ENCODE peak calls at places on chromosome 1, in four cellular contexts. J is tibial artery; U is CD8-positive, alpha-beta memory T cell; P is lung. F is an unnamed sample.
A peak's percentile ranks its signal among the peaks of the same experiment; 100 is the strongest.

GRCh38 chr1:57131701-57132394 is 166.0 kb upstream of the C8B start:
- DNase-seq in P (no peak), J (no peak), U (no peak), F (no peak)

GRCh38 chr1:19447550-19447949 is 37.8 kb downstream of the CAPZB start:
- DNase-seq in J (no peak), P (no peak), U (no peak), F (no peak)

GRCh38 chr1:52296345-52296744 is 69.7 kb downstream of the CC2D1B start:
- DNase-seq in P (no peak), J (no peak), U (no peak), F (peak; percentile 47)

GRCh38 chr1:15279576-15280230 is 32.7 kb downstream of the FHAD1 start:
- DNase-seq in U (no peak), J (no peak), P (no peak), F (no peak)

GRCh38 chr1:150981805-150982712 is at the start of gene ANXA9:
- DNase-seq in J (no peak), P (no peak), U (no peak), F (no peak)

GRCh38 chr1:160618763-160619274 is 28.0 kb downstream of the SLAMF1 start:
- DNase-seq in U (peak; percentile 21), J (no peak), P (no peak), F (no peak)

GRCh38 chr1:77632216-77632615 is 50.2 kb downstream of the ZZZ3 start:
- DNase-seq in J (no peak), P (no peak), U (no peak), F (no peak)

GRCh38 chr1:158199840-158200239 is 19.1 kb downstream of the CD1D start:
- DNase-seq in J (no peak), U (no peak), P (no peak), F (no peak)

GRCh38 chr1:178644308-178645120 is 80.5 kb upstream of the RALGPS2 start:
- DNase-seq in U (no peak), P (no peak), J (no peak), F (no peak)

GRCh38 chr1:12525311-12526181 is 92.5 kb downstream of the DHRS3 start:
- DNase-seq in J (peak; percentile 88), P (peak; percentile 75), U (no peak), F (no peak)

GRCh38 chr1:67162954-67163353 is 3.3 kb upstream of the IL23R start:
- DNase-seq in J (no peak), P (no peak), U (no peak), F (no peak)

GRCh38 chr1:193366764-193367507 is 180.5 kb upstream of the B3GALT2 start:
- DNase-seq in U (no peak), J (no peak), P (no peak), F (no peak)

GRCh38 chr1:233097546-233098254 is 147.3 kb downstream of the NTPCR start:
- DNase-seq in J (no peak), U (no peak), P (no peak), F (no peak)

GRCh38 chr1:94698759-94699502 is 121.2 kb upstream of the SLC44A3 start:
- DNase-seq in P (no peak), J (no peak), U (no peak), F (peak; percentile 58)

GRCh38 chr1:99472893-99473292 is 173.0 kb upstream of the PALMD start:
- DNase-seq in J (no peak), P (no peak), U (no peak), F (no peak)

GRCh38 chr1:10528066-10529014 is 53.6 kb downstream of the PEX14 start:
- DNase-seq in U (no peak), J (no peak), P (no peak), F (peak; percentile 79)

GRCh38 chr1:215052656-215053055 is 29.9 kb upstream of the KCNK2 start:
- DNase-seq in P (no peak), J (no peak), U (no peak), F (no peak)

GRCh38 chr1:61491497-61491896 is 233.4 kb downstream of the TM2D1 start:
- DNase-seq in J (no peak), U (no peak), P (no peak), F (no peak)

GRCh38 chr1:211606914-211607751 is 28.2 kb upstream of the SLC30A1 start:
- DNase-seq in P (peak; percentile 58), J (no peak), U (no peak), F (no peak)

GRCh38 chr1:95953005-95953404 is 719.0 kb downstream of the RWDD3 start:
- DNase-seq in U (no peak), J (no peak), P (no peak), F (no peak)

GRCh38 chr1:105337427-105337826 is 1587.7 kb downstream of the AMY1C start:
- DNase-seq in P (no peak), U (no peak), J (no peak), F (no peak)

GRCh38 chr1:59272507-59272906 is 24.4 kb upstream of the FGGY start:
- DNase-seq in P (no peak), U (no peak), J (no peak), F (peak; percentile 50)

GRCh38 chr1:3032970-3033794 is 11.9 kb downstream of the ACTRT2 start:
- DNase-seq in J (peak; percentile 41), P (no peak), U (no peak), F (no peak)

GRCh38 chr1:178434360-178434759 is 62.4 kb downstream of the CLEC20A start:
- DNase-seq in J (no peak), U (no peak), P (no peak), F (no peak)

GRCh38 chr1:227738820-227739219 is 3.6 kb downstream of the SNAP47 start:
- DNase-seq in P (no peak), J (no peak), U (no peak), F (no peak)

GRCh38 chr1:182599339-182599738 is 4.8 kb downstream of the RGS16 start:
- DNase-seq in U (no peak), P (no peak), J (no peak), F (no peak)

GRCh38 chr1:231817813-231818212 is 191.2 kb downstream of the DISC1 start:
- DNase-seq in P (no peak), U (no peak), J (no peak), F (no peak)

GRCh38 chr1:30197616-30197934 is 525.8 kb downstream of the MATN1 start:
- DNase-seq in U (no peak), P (peak; percentile 25), J (no peak), F (no peak)

GRCh38 chr1:18643154-18644012 is 12.7 kb downstream of the PAX7 start:
- DNase-seq in P (no peak), U (no peak), J (no peak), F (no peak)

DNA sequence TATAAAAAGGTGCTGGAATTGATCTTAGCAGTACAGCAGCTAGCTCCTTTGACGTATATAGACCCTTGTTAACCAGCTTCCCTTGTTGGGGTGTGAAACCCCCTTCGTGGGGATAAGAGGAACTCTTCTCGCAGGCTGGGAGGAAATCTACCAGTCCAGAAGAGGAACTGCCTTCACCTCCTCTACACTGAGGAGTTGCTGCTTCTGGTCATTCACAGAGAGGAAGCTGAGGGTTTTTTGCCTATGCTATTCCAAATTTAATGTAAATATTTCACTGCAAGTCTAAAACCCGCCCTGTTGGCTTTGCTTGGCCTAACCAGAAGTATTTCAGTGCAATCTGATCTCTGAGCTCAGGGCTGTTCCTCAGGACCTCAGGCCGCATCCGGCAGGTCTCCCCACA is 150.2 kb downstream of the HIVEP3 start:
- DNase-seq in P (no peak), U (no peak), J (peak; percentile 50), F (no peak)
- H3K27ac ChIP-seq in P (peak overlapping the region; percentile 37), U (no peak overlapping the region), J (no peak overlapping the region), F (no peak overlapping the region)

GRCh38 chr1:38005195-38006007 is at the start of gene FHL3:
- DNase-seq in J (peak; percentile 85), U (peak; percentile 57), P (peak; percentile 60), F (peak; percentile 71)
- H3K27ac ChIP-seq in J (peak within 1 kb of the TSS; percentile 98), U (peak within 1 kb of the TSS; percentile 75), P (peak within 1 kb of the TSS; percentile 74), F (no peak within 1 kb of the TSS)

GRCh38 chr1:221739018-221739676 is 2.7 kb downstream of the DUSP10 start:
- DNase-seq in P (no peak), U (no peak), J (no peak), F (no peak)
- H3K27ac ChIP-seq in P (no peak overlapping the region), U (no peak overlapping the region), J (no peak overlapping the region), F (no peak overlapping the region)

GRCh38 chr1:113373644-113374043 is 16.7 kb upstream of the MAGI3 start:
- DNase-seq in J (no peak), U (no peak), P (no peak), F (no peak)
- H3K27ac ChIP-seq in J (no peak overlapping the region), U (no peak overlapping the region), P (no peak overlapping the region), F (no peak overlapping the region)

GRCh38 chr1:111200802-111201161 is 336 bp upstream of the DENND2D start:
- DNase-seq in U (no peak), P (no peak), J (no peak), F (no peak)
- H3K27ac ChIP-seq in U (peak overlapping the region; percentile 62), P (peak overlapping the region; percentile 86), J (no peak overlapping the region), F (no peak overlapping the region)

GRCh38 chr1:7954683-7955082 is 6.8 kb upstream of the PARK7 start:
- DNase-seq in P (no peak), U (no peak), J (no peak), F (no peak)

GRCh38 chr1:7948950-7949349 is 8.3 kb upstream of the TNFRSF9 start:
- DNase-seq in J (no peak), U (peak; percentile 9), P (no peak), F (peak; percentile 60)

GRCh38 chr1:7956218-7957032 is 5.1 kb upstream of the PARK7 start:
- DNase-seq in P (no peak), U (no peak), J (no peak), F (no peak)

DNA sequence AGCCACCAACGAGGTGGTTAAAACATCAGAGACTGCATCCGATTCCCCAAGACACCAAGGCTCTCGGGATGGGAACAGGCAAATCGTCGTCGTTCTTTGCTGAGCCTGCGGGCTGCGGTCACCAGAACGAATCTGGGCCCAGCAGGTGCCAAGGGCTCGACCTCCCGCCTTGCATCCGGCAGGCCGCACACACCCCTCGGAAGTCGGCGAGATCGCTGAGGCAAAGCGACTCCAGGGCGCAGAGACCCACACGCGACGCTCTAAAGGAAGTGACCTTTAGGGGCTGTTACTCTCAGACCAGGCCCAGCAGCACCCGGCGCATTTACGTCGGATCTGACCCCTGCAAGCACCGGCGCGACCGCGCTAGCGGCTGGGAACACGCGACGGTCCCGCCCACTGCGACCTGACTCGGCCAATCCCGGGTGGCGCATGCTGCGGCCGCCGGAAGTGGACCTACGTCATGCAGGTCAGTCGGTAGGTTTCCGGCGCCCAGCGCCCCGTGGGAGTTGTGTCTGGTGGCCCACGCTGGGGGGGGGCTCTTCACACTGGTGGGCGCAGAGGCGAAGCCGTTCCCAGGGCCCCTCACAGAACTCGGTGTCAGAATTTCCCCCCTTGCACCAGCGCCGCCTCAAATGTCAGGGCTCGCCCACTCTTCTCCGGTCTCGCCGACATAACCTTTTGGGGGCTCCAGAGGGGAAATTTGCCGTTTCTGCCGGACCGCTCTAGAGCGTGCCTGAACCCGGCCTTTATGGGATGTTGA is 7.5 kb upstream of the PARK7 start:
- DNase-seq in U (peak; percentile 80), J (peak; percentile 97), P (peak; percentile 97), F (peak; percentile 81)
- H3K27ac ChIP-seq in U (peak overlapping the region; percentile 84), J (peak overlapping the region; percentile 93), P (peak overlapping the region; percentile 98), F (peak overlapping the region; percentile 73)

DNA sequence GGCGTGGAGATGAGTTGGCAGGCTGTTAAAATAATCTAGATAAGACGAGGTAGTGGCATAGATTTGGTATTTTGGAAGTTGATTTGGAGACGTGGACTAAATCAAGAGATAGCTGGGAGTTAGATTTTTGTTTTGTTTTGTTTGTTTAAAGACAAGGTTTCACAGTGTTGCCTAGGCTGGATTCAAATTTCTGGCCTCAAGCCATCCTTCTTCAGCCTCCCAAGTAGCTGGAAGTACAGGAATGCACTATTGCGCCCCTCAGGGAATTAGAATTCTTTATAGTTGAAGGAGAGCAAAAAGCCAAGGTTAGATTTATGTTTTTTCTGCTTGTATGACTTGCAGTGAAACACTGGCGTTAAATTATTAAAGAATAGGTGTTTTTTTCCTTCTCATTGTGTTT is 22.3 kb upstream of the SNRPE start:
- DNase-seq in P (no peak), J (no peak), U (no peak), F (peak; percentile 75)
- H3K27ac ChIP-seq in P (no peak overlapping the region), J (peak overlapping the region; percentile 17), U (no peak overlapping the region), F (peak overlapping the region; percentile 72)